ENCODE peak calls at places on chromosomes 6 and 20, in seven cellular contexts. C is PC-3; U is NCI-H2029 treated with DMSO at 0.1 percent for 48 hours; R is mesenteric fat pad; D is RCC 7860; Y is GM10248; Z is stimulated activated CD4-positive, alpha-beta T cell treated with anti-CD3 and anti-CD28 coated beads, Interleukin-4, amount 100 ng/mL, for 48 hours. J is an unnamed sample.

GRCh38 chr6:134464690-134465411 is 146.9 kb upstream of the SGK1 start:
- DNase-seq in Y (peak), R (no peak), C (no peak), Z (no peak), D (peak), U (no peak), J (peak)

GRCh38 chr6:83341765-83342164 is 89.1 kb downstream of the ME1 start:
- DNase-seq in D (no peak), R (no peak), C (no peak), Z (no peak), Y (no peak), U (no peak), J (peak)

GRCh38 chr6:51541847-51542246 is 545.6 kb downstream of the PKHD1 start:
- DNase-seq in Y (no peak), R (no peak), D (no peak), C (peak), U (no peak), Z (no peak), J (no peak)

GRCh38 chr20:32806356-32806755 is 13.4 kb upstream of the MAPRE1 start:
- DNase-seq in R (no peak), D (no peak), U (no peak), Y (no peak), Z (no peak), C (no peak), J (no peak)

GRCh38 chr20:1945660-1946059 is 48.2 kb downstream of the PDYN start:
- DNase-seq in D (no peak), Z (no peak), U (no peak), C (no peak), Y (no peak), R (no peak), J (no peak)

GRCh38 chr20:49247792-49248191 is 28.6 kb downstream of the DDX27 start:
- DNase-seq in R (no peak), D (no peak), C (no peak), Y (no peak), Z (no peak), U (no peak), J (no peak)

GRCh38 chr6:17740559-17741220 is 34.0 kb upstream of the NUP153 start:
- DNase-seq in D (no peak), R (no peak), U (no peak), C (no peak), Z (no peak), Y (no peak), J (no peak)

GRCh38 chr6:16273266-16273665 is 34.9 kb downstream of the GMPR start:
- DNase-seq in R (no peak), D (no peak), U (no peak), Z (no peak), Y (no peak), C (peak), J (no peak)

GRCh38 chr20:3696200-3696599 is 14.4 kb upstream of the ADAM33 start:
- DNase-seq in Z (no peak), D (peak), U (no peak), R (no peak), C (peak), Y (no peak), J (no peak)

GRCh38 chr6:39468385-39468784 is 145.9 kb upstream of the KCNK16 start:
- DNase-seq in C (no peak), Z (no peak), R (no peak), U (no peak), Y (no peak), D (no peak), J (no peak)

J was measured in Caki2.